ENCODE peak calls at places on chromosomes 7 and 10, in eight cellular contexts. V is heart right ventricle, C is bronchial epithelial cell, M is tibial nerve, W is cardiac fibroblast, O is AG09309, I is glutamatergic neuron, L is cardiac muscle cell. K is an unnamed sample.

GRCh38 chr10:112775892-112776679 is 174.0 kb upstream of the TCF7L2 start:
- DNase-seq in V (no peak), C (no peak), M (no peak), W (no peak), O (no peak), I (peak; percentile 30), L (no peak), K (no peak)

GRCh38 chr7:45888185-45888992 is at the start of gene IGFBP1:
- DNase-seq in V (no peak), C (peak; percentile 7), M (no peak), W (no peak), O (no peak), I (peak; percentile 58), L (peak; percentile 56), K (no peak)

GRCh38 chr7:87671-88070 is 104.7 kb upstream of the FAM20C start:
- DNase-seq in V (no peak), C (no peak), M (no peak), W (no peak), O (no peak), I (no peak), L (no peak), K (no peak)

GRCh38 chr10:30821994-30822692 is 192.6 kb upstream of the LYZL2 start:
- DNase-seq in V (no peak), C (no peak), M (no peak), W (no peak), O (no peak), I (no peak), L (no peak), K (no peak)

GRCh38 chr7:28802450-28802849 is 155.7 kb downstream of the TRIL start:
- DNase-seq in V (no peak), C (no peak), M (no peak), W (peak; percentile 62), O (no peak), I (no peak), L (no peak), K (no peak)

GRCh38 chr10:131947631-131948347 is 33.9 kb downstream of the BNIP3 start:
- DNase-seq in V (no peak), C (peak; percentile 87), M (no peak), W (peak; percentile 82), O (peak; percentile 13), I (no peak), L (no peak), K (no peak)

GRCh38 chr10:127694580-127695193 is 42.3 kb upstream of the FOXI2 start:
- DNase-seq in V (no peak), C (peak; percentile 7), M (no peak), W (peak; percentile 4), O (no peak), I (peak; percentile 81), L (peak; percentile 44), K (peak; percentile 33)

GRCh38 chr7:103651978-103652377 is 206.0 kb upstream of the SLC26A5 start:
- DNase-seq in V (no peak), C (no peak), M (no peak), W (no peak), O (no peak), I (no peak), L (peak; percentile 13), K (no peak)

GRCh38 chr10:11469575-11470391 is 141.7 kb downstream of the USP6NL start:
- DNase-seq in V (no peak), C (no peak), M (no peak), W (no peak), O (no peak), I (no peak), L (no peak), K (no peak)

GRCh38 chr10:124288928-124289921 is 129.5 kb downstream of the OAT start:
- DNase-seq in V (no peak), C (no peak), M (no peak), W (no peak), O (no peak), I (no peak), L (no peak), K (no peak)

GRCh38 chr10:7388602-7389001 is 22.2 kb downstream of the SFMBT2 start:
- DNase-seq in V (no peak), C (no peak), M (no peak), W (no peak), O (no peak), I (no peak), L (no peak), K (no peak)

DNA sequence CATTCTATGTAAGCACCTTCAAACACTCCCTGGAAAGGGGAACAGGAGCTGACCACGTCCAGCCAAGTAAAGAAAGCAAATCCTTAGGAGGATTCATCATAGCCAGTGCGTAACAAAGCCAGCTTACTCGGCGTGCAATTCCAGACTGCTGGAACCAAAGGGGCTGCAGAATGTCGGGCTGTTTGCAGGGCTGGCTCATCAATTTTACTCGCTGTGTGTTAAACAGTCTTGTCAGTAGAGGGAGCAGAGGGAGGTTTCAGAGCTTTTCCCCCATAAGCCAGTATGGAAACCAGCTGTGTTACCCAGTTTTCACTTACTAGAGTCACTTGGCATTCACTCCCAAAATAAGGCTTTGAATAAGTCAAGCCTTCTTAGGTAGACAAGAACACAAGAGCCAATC is 127.1 kb downstream of the KMT2E start:
- DNase-seq in V (no peak), C (peak; percentile 17), M (no peak), W (peak; percentile 64), O (peak; percentile 3), I (peak; percentile 31), L (peak; percentile 51), K (peak; percentile 31)
- TF ChIP-seq CTCF in V (peak; percentile 29), C (peak; percentile 38), M (no peak), W (peak; percentile 57), O (peak; percentile 47), I (no peak), L (peak; percentile 58), K (no peak)

DNA sequence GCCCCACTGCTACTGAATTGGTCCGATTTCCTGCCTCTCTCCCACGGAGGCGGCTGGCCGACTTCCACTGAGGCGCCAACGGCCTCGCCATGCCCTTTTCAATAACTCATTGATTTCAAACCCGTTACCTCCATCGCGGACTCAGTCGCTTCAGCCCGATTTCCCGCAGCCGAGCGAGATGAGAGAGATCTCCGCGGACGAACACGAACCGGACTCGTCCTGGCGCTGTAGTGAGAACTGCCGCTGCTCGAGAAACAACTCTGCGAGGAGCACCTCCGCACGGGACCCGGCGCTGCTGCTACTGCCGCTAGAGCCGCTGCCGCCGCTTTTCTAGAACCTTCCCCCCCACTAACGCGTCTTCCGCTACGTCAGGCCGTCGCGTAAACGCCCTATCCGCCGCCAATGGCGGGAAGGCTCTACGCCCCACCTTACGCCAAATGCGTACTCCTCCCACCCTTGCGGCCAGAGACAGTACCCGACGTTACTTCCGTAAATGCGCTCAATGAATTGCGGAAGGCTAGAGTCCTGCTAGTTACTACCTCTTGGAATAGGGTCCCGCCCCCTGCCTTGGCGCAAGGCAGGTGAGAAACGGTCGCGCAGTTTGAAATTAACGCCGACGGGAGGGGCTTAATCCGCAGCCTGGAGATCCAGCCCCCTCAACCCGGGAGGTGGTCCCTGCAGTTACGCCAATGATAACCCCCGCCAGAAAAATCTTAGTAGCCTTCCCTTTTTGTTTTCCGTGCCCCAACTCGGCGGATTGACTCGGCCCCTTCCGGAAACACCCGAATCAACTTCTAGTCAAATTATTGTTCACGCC is at the start of gene HNRNPA2B1:
- DNase-seq in V (peak; percentile 97), C (peak; percentile 93), M (peak; percentile 95), W (peak; percentile 98), O (peak; percentile 85), I (peak; percentile 94), L (peak; percentile 97), K (peak; percentile 80)
- TF ChIP-seq CTCF in V (no peak), C (no peak), M (peak; percentile 72), W (no peak), O (no peak), I (peak; percentile 38), L (no peak), K (no peak)

GRCh38 chr7:78019457-78020130 is 221.0 kb downstream of the PHTF2 start:
- DNase-seq in V (peak; percentile 94), C (peak; percentile 49), M (peak; percentile 82), W (peak; percentile 75), O (peak; percentile 46), I (peak; percentile 90), L (peak; percentile 86), K (peak; percentile 81)
- TF ChIP-seq CTCF in V (no peak), C (peak; percentile 18), M (peak; percentile 16), W (peak; percentile 14), O (peak; percentile 23), I (no peak), L (peak; percentile 19), K (no peak)

GRCh38 chr10:15869935-15870334 is 9.6 kb upstream of the MINDY3 start:
- DNase-seq in V (no peak), C (no peak), M (no peak), W (no peak), O (no peak), I (no peak), L (no peak), K (no peak)
- TF ChIP-seq CTCF in V (no peak), C (no peak), M (no peak), W (no peak), O (no peak), I (no peak), L (no peak), K (no peak)

GRCh38 chr10:97940534-97940933 is 89.9 kb downstream of the CRTAC1 start:
- DNase-seq in V (no peak), C (no peak), M (no peak), W (no peak), O (no peak), I (no peak), L (no peak), K (no peak)
- TF ChIP-seq CTCF in V (no peak), C (no peak), M (no peak), W (no peak), O (no peak), I (no peak), L (no peak), K (no peak)

GRCh38 chr7:139570119-139570518 is 46.6 kb downstream of the CLEC2L start:
- DNase-seq in V (no peak), C (no peak), M (no peak), W (no peak), O (no peak), I (no peak), L (no peak), K (no peak)
- TF ChIP-seq CTCF in V (no peak), C (no peak), M (no peak), W (no peak), O (peak; percentile 30), I (no peak), L (no peak), K (no peak)

DNA sequence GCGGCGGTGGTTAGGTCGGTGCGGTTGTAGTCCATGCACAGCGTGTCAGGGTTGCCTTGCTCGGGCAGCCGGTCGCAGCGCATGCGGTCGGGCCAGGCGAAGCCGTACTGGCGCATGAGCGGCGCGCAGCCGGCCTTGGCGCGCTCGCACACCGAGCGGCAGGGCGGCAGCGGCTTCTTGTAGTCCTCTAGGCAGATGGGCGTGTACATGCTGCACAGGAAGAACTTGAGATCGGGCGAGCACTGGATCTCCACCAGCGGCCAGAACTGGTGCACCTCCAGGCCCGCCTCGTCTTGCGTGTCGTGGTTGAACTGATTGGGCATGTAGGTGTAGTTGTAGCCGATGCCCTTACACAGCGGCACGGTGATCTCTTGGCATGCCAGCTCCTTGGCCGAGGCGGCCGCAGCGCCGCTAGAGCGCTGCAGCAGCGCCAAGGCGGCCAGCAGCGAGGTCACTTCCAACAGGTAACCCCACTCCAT is 1.1 kb downstream of the FZD8 start:
- DNase-seq in V (peak; percentile 42), C (peak; percentile 78), M (no peak), W (peak; percentile 86), O (peak; percentile 67), I (peak; percentile 84), L (peak; percentile 83), K (peak; percentile 45)
- TF ChIP-seq CTCF in V (no peak), C (no peak), M (no peak), W (no peak), O (no peak), I (no peak), L (no peak), K (no peak)